ENCODE peak calls at places on chromosome 1, in seven cellular contexts. I is tibial artery, Y is esophagus muscularis mucosa, C is fibroblast of lung, R is thoracic aorta, Q is hepatocyte, V is AG04449. D is an unnamed sample.

GRCh38 chr1:30847358-30847972 is 61.1 kb downstream of the SDC3 start:
- DNase-seq in Y (no peak), I (peak), R (no peak), Q (peak), C (peak), V (no peak), D (no peak)

GRCh38 chr1:179083031-179083345 is 1.1 kb downstream of the TOR3A start:
- DNase-seq in Q (no peak), R (no peak), V (no peak), Y (no peak), C (peak), I (no peak), D (no peak)

GRCh38 chr1:165073402-165074007 is 283.0 kb downstream of the LMX1A start:
- DNase-seq in R (no peak), V (no peak), Q (peak), I (no peak), C (peak), Y (no peak), D (no peak)

GRCh38 chr1:206905295-206906164 is 8.3 kb downstream of the IL24 start:
- DNase-seq in V (peak), Y (no peak), R (no peak), C (peak), Q (no peak), I (no peak), D (peak)

GRCh38 chr1:41038110-41038509 is 16.6 kb upstream of the SLFNL1 start:
- DNase-seq in R (no peak), C (no peak), V (no peak), Y (no peak), Q (no peak), I (no peak), D (no peak)

GRCh38 chr1:188364927-188365449 is 1536.2 kb downstream of the PLA2G4A start:
- DNase-seq in R (no peak), Q (no peak), I (no peak), Y (no peak), V (no peak), C (no peak), D (no peak)

GRCh38 chr1:170661646-170662411 is 2.1 kb upstream of the PRRX1 start:
- DNase-seq in Q (peak), R (no peak), V (no peak), C (peak), I (no peak), Y (no peak), D (no peak)

GRCh38 chr1:22402336-22403053 is 49.2 kb upstream of the ZBTB40 start:
- DNase-seq in V (no peak), Y (no peak), Q (no peak), I (no peak), R (no peak), C (no peak), D (no peak)

GRCh38 chr1:80776286-80776685 is 1024.4 kb upstream of the ADGRL2 start:
- DNase-seq in Y (no peak), Q (peak), C (no peak), I (no peak), R (no peak), V (no peak), D (no peak)

GRCh38 chr1:100353988-100354387 is 1.7 kb downstream of the CDC14A start:
- DNase-seq in R (no peak), I (no peak), Q (peak), Y (no peak), V (no peak), C (peak), D (no peak)

GRCh38 chr1:119007672-119008482 is 19.7 kb upstream of the TBX15 start:
- DNase-seq in Y (no peak), Q (no peak), V (no peak), R (no peak), C (no peak), I (no peak), D (no peak)

GRCh38 chr1:204419064-204419403 is 7.4 kb upstream of the PPP1R15B start:
- DNase-seq in I (no peak), Y (no peak), R (no peak), C (peak), V (no peak), Q (no peak), D (no peak)

GRCh38 chr1:171644805-171645483 is 7.5 kb downstream of the MYOC start:
- DNase-seq in V (peak), R (peak), C (peak), Q (peak), Y (peak), I (peak), D (peak)

GRCh38 chr1:72066431-72066830 is 215.9 kb downstream of the NEGR1 start:
- DNase-seq in I (no peak), C (no peak), V (no peak), Y (no peak), Q (no peak), R (no peak), D (no peak)

GRCh38 chr1:155569988-155570592 is 7.5 kb upstream of the ASH1L start:
- DNase-seq in Q (peak), Y (no peak), R (no peak), C (peak), V (no peak), I (no peak), D (no peak)

GRCh38 chr1:217526636-217527035 is 104.3 kb downstream of the GPATCH2 start:
- DNase-seq in V (no peak), R (no peak), I (no peak), Q (no peak), C (no peak), Y (no peak), D (no peak)

GRCh38 chr1:244012232-244012631 is 38.9 kb upstream of the ZBTB18 start:
- DNase-seq in Y (no peak), R (no peak), Q (no peak), C (peak), I (no peak), V (no peak), D (no peak)

GRCh38 chr1:160548960-160549664 is 26.1 kb upstream of the SLAMF6 start:
- DNase-seq in V (no peak), Q (no peak), Y (no peak), C (no peak), R (no peak), I (no peak), D (no peak)

GRCh38 chr1:224245188-224245587 is 62.1 kb downstream of the DEGS1 start:
- DNase-seq in R (no peak), V (no peak), C (peak), Y (no peak), I (peak), Q (no peak), D (peak)

GRCh38 chr1:198153103-198153502 is 3.7 kb upstream of the NEK7 start:
- DNase-seq in V (no peak), Y (no peak), R (peak), I (peak), C (peak), Q (no peak), D (no peak)

GRCh38 chr1:43446881-43447835 is 6.6 kb downstream of the HYI start:
- DNase-seq in Y (no peak), I (peak), Q (no peak), R (no peak), C (no peak), V (no peak), D (no peak)

GRCh38 chr1:39672551-39672947 is 642 bp upstream of the NT5C1A start:
- DNase-seq in Y (no peak), Q (no peak), V (no peak), I (no peak), R (no peak), C (no peak), D (no peak)
- H3K4me3 ChIP-seq in Y (peak), Q (no peak), V (peak), I (peak), R (peak), C (no peak), D (no peak)

GRCh38 chr1:152739841-152740240 is 18.0 kb upstream of the KPRP start:
- DNase-seq in C (no peak), I (no peak), Y (no peak), Q (no peak), R (no peak), V (no peak), D (no peak)

GRCh38 chr1:152735648-152736047 is 22.2 kb upstream of the KPRP start:
- DNase-seq in C (no peak), I (no peak), V (no peak), Q (no peak), R (no peak), Y (no peak), D (no peak)
- TF ChIP-seq CTCF in C (peak), I (no peak), V (no peak), Q (no peak), R (no peak), Y (no peak), D (no peak)

GRCh38 chr1:26159113-26160039 is 497 bp downstream of the FAM110D start:
- DNase-seq in Y (no peak), V (no peak), C (no peak), I (no peak), R (no peak), Q (no peak), D (no peak)
- H3K4me3 ChIP-seq in Y (peak), V (no peak), C (no peak), I (peak), R (peak), Q (no peak), D (no peak)

GRCh38 chr1:163562355-163562754 is 240.6 kb downstream of the NUF2 start:
- DNase-seq in Y (no peak), R (no peak), I (no peak), V (no peak), Q (no peak), C (no peak), D (no peak)

GRCh38 chr1:163565171-163565570 is 243.4 kb downstream of the NUF2 start:
- DNase-seq in I (no peak), Y (no peak), Q (no peak), C (peak), V (no peak), R (no peak), D (no peak)

DNA sequence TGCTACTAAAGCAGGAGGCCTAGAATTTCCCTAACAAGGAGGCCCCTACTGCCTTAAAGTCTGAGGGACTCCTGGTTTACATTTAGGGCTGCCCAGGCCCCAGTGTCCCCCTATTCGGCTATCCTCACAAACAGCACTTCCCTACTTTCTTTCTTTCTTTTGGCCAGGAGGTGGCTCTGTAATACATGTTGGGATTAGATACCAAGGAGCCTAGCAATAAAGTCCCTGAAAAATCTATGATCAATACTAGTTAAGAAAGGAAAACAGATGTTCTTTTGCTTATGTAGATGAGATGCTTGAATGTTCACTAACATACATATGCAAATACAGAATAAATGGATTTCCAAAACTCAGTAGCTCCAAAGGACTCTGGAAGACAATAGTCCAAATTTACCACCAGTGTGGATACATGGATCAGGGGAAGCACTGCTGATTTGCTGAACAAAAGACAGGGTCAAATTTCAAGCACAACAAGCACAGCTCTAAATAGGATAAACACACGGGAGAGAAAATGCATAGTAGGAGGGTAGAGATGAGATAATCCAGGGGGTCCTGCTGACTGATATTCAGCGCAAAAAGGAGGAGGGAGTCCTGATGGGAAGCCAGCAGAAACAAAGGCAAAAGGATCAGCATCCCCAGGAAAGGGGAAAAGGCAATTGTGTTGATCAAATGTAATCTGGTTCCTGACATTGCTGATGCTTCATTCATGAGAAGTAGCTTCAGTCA is 240.0 kb downstream of the NUF2 start:
- DNase-seq in I (no peak), R (no peak), Y (no peak), Q (peak), V (no peak), C (peak), D (no peak)
- TF ChIP-seq CTCF in I (no peak), R (no peak), Y (peak), Q (peak), V (peak), C (peak), D (peak)

DNA sequence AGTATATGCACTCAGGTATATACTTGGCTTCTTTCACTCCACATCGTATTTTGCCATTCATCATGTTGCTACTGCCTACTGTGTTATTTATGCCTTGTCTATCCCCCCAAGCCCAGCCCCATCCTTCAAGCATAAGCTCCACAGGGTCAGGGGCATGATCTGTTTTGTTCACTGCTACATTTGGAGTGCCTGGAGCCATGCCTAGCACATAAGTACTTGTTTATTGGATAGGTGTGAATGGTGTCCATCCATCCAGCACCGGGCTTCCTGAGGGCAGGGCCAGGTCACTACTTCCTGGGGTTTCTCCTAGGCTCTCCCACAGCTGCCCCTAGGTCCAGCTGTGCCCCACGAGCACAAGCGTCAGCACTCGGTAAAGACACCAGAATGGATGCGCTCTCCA is 289.0 kb upstream of the VAMP3 start:
- DNase-seq in C (no peak), Q (no peak), R (no peak), V (no peak), I (no peak), Y (no peak), D (no peak)
- H3K4me3 ChIP-seq in C (no peak), Q (no peak), R (no peak), V (no peak), I (no peak), Y (no peak), D (no peak)

GRCh38 chr1:221431968-221432367 is 309.9 kb downstream of the DUSP10 start:
- DNase-seq in Y (no peak), R (no peak), C (no peak), Q (no peak), V (no peak), I (no peak), D (no peak)

GRCh38 chr1:221430133-221430960 is 311.5 kb downstream of the DUSP10 start:
- DNase-seq in C (peak), Q (no peak), V (no peak), Y (no peak), R (no peak), I (no peak), D (no peak)

GRCh38 chr1:221429262-221429661 is 312.6 kb downstream of the DUSP10 start:
- DNase-seq in V (no peak), R (no peak), Q (no peak), Y (no peak), I (no peak), C (no peak), D (no peak)

GRCh38 chr1:221435510-221435909 is 306.4 kb downstream of the DUSP10 start:
- DNase-seq in Y (no peak), I (no peak), Q (peak), C (peak), V (no peak), R (no peak), D (no peak)

GRCh38 chr1:221431068-221431651 is 310.7 kb downstream of the DUSP10 start:
- DNase-seq in V (no peak), I (no peak), R (no peak), C (peak), Q (no peak), Y (no peak), D (no peak)
- TF ChIP-seq CTCF in V (peak), I (no peak), R (no peak), C (peak), Q (no peak), Y (peak), D (peak)

GRCh38 chr1:61140778-61141177 is 58.4 kb downstream of the NFIA start:
- DNase-seq in Y (no peak), I (no peak), Q (no peak), V (no peak), C (no peak), R (no peak), D (no peak)
- H3K4me3 ChIP-seq in Y (no peak), I (no peak), Q (no peak), V (no peak), C (no peak), R (peak), D (no peak)

GRCh38 chr1:153791856-153792253 is 16.6 kb downstream of the SLC27A3 start:
- DNase-seq in Q (peak), C (peak), V (no peak), Y (no peak), I (peak), R (no peak), D (no peak)
- TF ChIP-seq CTCF in Q (no peak), C (no peak), V (no peak), Y (no peak), I (no peak), R (no peak), D (no peak)

DNA sequence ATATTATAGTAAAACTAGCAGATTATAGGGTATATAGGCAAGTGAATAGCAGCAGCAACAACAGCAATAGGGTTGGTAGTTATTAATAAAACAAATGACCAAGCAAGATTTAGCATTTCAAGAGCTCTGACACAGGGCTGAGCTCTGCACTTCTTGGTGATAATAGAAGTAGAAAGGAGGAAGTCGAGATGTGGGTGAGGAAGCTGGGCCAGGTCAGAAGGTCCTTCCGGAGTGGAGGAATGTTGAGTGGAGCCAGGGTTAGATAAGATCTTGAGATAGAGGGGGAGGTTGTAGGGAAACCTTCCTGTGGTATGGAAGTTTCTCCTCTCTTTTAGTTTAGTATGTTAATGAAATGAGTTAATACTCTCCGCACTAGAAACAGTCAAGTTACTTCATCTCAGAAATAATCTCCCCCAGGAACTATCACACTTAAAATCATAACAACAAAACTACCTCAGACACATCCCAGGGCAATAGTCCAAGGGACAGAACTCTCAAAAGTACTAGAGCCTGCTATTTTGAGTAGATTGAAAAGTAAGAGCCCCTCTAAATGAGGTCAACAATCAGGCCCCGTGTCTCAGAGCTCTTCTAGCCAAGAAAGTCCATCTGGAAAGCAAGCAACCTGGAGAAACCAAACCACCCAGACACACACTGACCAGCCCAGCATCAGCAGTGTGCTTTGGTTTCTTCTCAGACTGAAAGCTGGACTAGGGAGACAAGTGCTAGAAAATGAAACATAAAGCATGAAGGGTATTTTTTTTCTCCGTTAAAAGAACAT is 45.4 kb upstream of the ATP1B1 start:
- DNase-seq in R (no peak), C (peak), I (no peak), V (no peak), Y (peak), Q (no peak), D (no peak)
- H3K4me3 ChIP-seq in R (no peak), C (no peak), I (no peak), V (no peak), Y (no peak), Q (no peak), D (no peak)

D was measured in HFF-Myc.